ENCODE peak calls at places on chromosomes 16 and 17, in six cellular contexts. O is CD4-positive, alpha-beta memory T cell; X is suprapubic skin; F is effector memory CD4-positive, alpha-beta T cell; E is esophagus muscularis mucosa; J is A549. B is an unnamed sample.

GRCh38 chr16:54240180-54241125 is 46.1 kb downstream of the IRX3 start:
- DNase-seq in O (no peak), X (peak; percentile 56), F (no peak), E (no peak), J (no peak), B (no peak)

GRCh38 chr16:22120440-22120839 is 28.1 kb downstream of the VWA3A start:
- DNase-seq in O (no peak), X (no peak), F (no peak), E (no peak), J (no peak), B (no peak)

GRCh38 chr17:79050591-79050990 is 24.0 kb upstream of the ENGASE start:
- DNase-seq in O (no peak), X (no peak), F (no peak), E (no peak), J (no peak), B (no peak)

GRCh38 chr16:46607529-46607928 is 13.7 kb downstream of the SHCBP1 start:
- DNase-seq in O (peak; percentile 27), X (no peak), F (no peak), E (no peak), J (peak; percentile 26), B (peak; percentile 30)

GRCh38 chr17:64687959-64688358 is 25.9 kb upstream of the SMURF2 start:
- DNase-seq in O (no peak), X (no peak), F (no peak), E (no peak), J (no peak), B (no peak)

GRCh38 chr17:31687505-31688126 is 171.4 kb downstream of the COPRS start:
- DNase-seq in O (no peak), X (no peak), F (no peak), E (no peak), J (no peak), B (no peak)

GRCh38 chr17:61809816-61810392 is 53.4 kb downstream of the BRIP1 start:
- DNase-seq in O (no peak), X (no peak), F (no peak), E (no peak), J (no peak), B (no peak)

GRCh38 chr17:61496174-61496956 is 44.1 kb downstream of the TBX4 start:
- DNase-seq in O (no peak), X (no peak), F (no peak), E (no peak), J (no peak), B (no peak)

GRCh38 chr16:4415538-4416199 is 727 bp downstream of the CORO7 start:
- DNase-seq in O (peak; percentile 82), X (no peak), F (peak; percentile 58), E (no peak), J (peak; percentile 54), B (peak; percentile 69)

GRCh38 chr16:23948949-23949392 is 113.2 kb downstream of the PRKCB start:
- DNase-seq in O (peak; percentile 81), X (no peak), F (peak; percentile 40), E (no peak), J (no peak), B (no peak)

GRCh38 chr16:50245417-50246298 is 20.7 kb upstream of the ADCY7 start:
- DNase-seq in O (peak; percentile 30), X (no peak), F (no peak), E (no peak), J (peak; percentile 81), B (peak; percentile 56)

GRCh38 chr17:33284022-33284421 is 9.1 kb downstream of the ASIC2 start:
- DNase-seq in O (no peak), X (no peak), F (no peak), E (no peak), J (peak; percentile 70), B (no peak)

GRCh38 chr17:35082073-35082657 is 18.7 kb upstream of the RFFL start:
- DNase-seq in O (no peak), X (no peak), F (no peak), E (no peak), J (no peak), B (peak; percentile 68)

GRCh38 chr16:2326191-2326590 is 14.3 kb downstream of the ABCA3 start:
- DNase-seq in O (no peak), X (no peak), F (no peak), E (no peak), J (no peak), B (no peak)

GRCh38 chr17:40443988-40444899 is 994 bp downstream of the IGFBP4 start:
- DNase-seq in O (no peak), X (no peak), F (no peak), E (no peak), J (no peak), B (no peak)

GRCh38 chr17:29590261-29590978 is 972 bp upstream of the GIT1 start:
- DNase-seq in O (no peak), X (no peak), F (no peak), E (no peak), J (peak; percentile 56), B (no peak)

GRCh38 chr17:29593546-29594440 is 861 bp downstream of the ANKRD13B start:
- DNase-seq in O (no peak), X (no peak), F (no peak), E (no peak), J (no peak), B (peak; percentile 40)

GRCh38 chr17:29592850-29593545 is at the start of gene ANKRD13B:
- DNase-seq in O (no peak), X (no peak), F (no peak), E (no peak), J (no peak), B (no peak)

GRCh38 chr17:29590979-29591736 is 1.7 kb upstream of the GIT1 start:
- DNase-seq in O (no peak), X (no peak), F (no peak), E (no peak), J (peak; percentile 91), B (no peak)

DNA sequence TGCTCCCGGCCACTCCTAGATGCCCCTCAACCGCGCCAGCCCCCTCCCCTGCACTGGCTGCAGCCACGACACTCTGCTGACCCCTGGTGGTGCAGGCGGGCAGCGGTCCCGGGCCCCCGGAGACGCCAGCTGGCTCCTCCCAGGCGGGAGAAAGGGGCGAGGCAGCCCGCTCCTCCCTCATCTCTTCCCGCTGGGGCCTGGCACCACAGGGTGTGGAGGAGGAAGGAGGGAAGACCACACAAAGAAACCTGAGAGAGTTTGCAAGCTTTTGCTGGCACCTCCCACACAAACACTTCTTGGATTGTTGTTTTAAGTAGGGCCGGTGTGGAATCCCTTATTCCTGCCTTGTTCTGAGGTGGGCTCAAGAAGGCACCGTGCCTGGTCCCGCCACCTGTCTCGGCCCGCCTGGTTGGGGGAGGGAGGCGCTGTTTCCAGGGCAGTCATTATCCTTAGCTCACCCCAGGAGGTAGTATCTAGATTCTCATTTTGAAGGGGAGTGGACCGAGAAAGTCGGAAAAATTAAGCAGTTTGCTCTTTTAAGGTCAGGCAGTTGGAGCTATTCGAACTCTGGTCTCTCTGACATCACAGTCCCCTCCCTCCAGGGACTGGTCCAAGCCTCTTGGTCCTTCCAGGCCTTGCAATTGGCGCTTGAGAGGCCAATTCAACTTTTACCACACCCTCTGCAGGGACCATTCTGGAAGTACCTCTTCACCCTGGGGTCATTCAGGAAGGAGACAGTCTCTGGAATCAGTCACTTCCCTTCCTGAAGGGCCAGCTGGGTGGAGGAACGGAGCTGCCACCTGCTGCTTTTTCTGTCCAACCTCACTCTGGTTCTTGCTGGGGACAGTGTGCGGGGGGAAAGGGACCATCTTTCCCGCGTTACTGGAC is 951 bp upstream of the ANKRD13B start:
- DNase-seq in O (peak; percentile 59), X (no peak), F (peak; percentile 72), E (peak; percentile 96), J (peak; percentile 95), B (peak; percentile 78)
- H3K4me3 ChIP-seq in O (no peak overlapping the region), X (peak overlapping the region; percentile 88), F (peak overlapping the region; percentile 79), E (peak overlapping the region; percentile 99), J (peak overlapping the region; percentile 82), B (peak overlapping the region; percentile 69)

DNA sequence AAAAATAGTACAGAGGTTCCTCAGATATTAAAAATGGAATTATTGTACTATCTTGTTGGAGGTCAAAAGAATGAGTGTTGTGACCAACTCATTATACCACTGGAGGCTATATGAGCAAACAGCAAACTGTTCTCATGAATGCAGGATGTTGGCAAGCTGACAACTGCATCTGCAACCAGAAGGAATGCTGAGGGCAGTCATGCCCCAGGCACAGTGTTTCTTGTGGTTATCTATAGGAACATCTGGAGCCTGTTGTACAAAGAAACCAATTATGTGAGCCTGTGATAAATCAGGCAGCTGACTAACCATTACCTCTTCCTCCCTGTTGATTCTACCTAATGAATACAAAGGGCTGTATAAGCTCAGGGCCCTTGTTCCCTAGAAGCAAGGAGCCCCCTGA is 2057.1 kb downstream of the TP53TG3F start:
- DNase-seq in O (no peak), X (no peak), F (no peak), E (no peak), J (no peak), B (peak; percentile 45)
- H3K9me3 ChIP-seq in O (no peaks in the 10 kb centered on the region), X (peaks cover 7% of the 10 kb centered on the region), F (peaks cover 4% of the 10 kb centered on the region), E (no peaks in the 10 kb centered on the region), J (no peaks in the 10 kb centered on the region), B (no peaks in the 10 kb centered on the region)

GRCh38 chr16:75250089-75250808 is 1.2 kb downstream of the BCAR1 start:
- DNase-seq in O (no peak), X (no peak), F (no peak), E (no peak), J (peak; percentile 63), B (no peak)

GRCh38 chr16:75248536-75249380 is 2.7 kb downstream of the BCAR1 start:
- DNase-seq in O (no peak), X (no peak), F (no peak), E (no peak), J (no peak), B (no peak)

GRCh38 chr16:75250809-75251279 is 580 bp downstream of the BCAR1 start:
- DNase-seq in O (no peak), X (no peak), F (no peak), E (no peak), J (peak; percentile 91), B (no peak)

GRCh38 chr16:75248142-75248535 is 3.3 kb downstream of the BCAR1 start:
- DNase-seq in O (no peak), X (no peak), F (no peak), E (no peak), J (no peak), B (no peak)

GRCh38 chr16:75249441-75249840 is 2.0 kb downstream of the BCAR1 start:
- DNase-seq in O (no peak), X (no peak), F (no peak), E (no peak), J (no peak), B (no peak)
- H3K4me1 ChIP-seq in O (peaks cover 12% of the 10 kb centered on the region), X (peaks cover 93% of the 10 kb centered on the region), F (peaks cover 10% of the 10 kb centered on the region), E (peaks cover 90% of the 10 kb centered on the region), J (peaks cover 86% of the 10 kb centered on the region), B (no peaks in the 10 kb centered on the region)

GRCh38 chr16:31427441-31428276 is 501 bp downstream of the COX6A2 start:
- DNase-seq in O (peak; percentile 67), X (no peak), F (peak; percentile 49), E (no peak), J (no peak), B (no peak)

GRCh38 chr16:31429314-31429713 is 1.2 kb upstream of the COX6A2 start:
- DNase-seq in O (no peak), X (no peak), F (no peak), E (no peak), J (no peak), B (no peak)

GRCh38 chr16:31430380-31431052 is 2.4 kb upstream of the COX6A2 start:
- DNase-seq in O (no peak), X (no peak), F (no peak), E (no peak), J (no peak), B (peak; percentile 74)

GRCh38 chr16:31428638-31429247 is 583 bp upstream of the COX6A2 start:
- DNase-seq in O (no peak), X (no peak), F (no peak), E (no peak), J (no peak), B (no peak)

DNA sequence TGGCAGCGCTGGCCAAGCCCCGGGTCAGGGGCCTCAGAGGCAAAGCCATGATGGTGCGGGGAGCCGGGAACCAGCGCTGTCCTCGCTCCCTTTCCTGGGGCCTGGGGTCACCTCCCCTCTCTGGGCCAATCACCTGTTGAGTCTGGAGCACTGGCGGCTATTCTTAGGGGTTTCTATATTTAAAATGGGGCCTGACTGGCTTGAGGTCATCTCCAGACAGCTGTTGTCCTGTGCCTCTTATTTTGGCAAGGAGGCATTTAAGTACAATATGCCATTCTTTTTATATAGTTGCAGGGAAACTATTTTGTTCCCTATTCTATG is at the start of gene COX6A2:
- DNase-seq in O (no peak), X (no peak), F (no peak), E (no peak), J (no peak), B (no peak)
- H3K4me3 ChIP-seq in O (no peak within 1 kb of the TSS), X (peak within 1 kb of the TSS; percentile 44), F (no peak within 1 kb of the TSS), E (peak within 1 kb of the TSS; percentile 61), J (no peak within 1 kb of the TSS), B (no peak within 1 kb of the TSS)

B was measured in MM.1S.